ENCODE peak calls at places on chromosomes 6 and 20, in ten cellular contexts. N, S, P, M, U, K, V, F, Y and B are unnamed samples.

GRCh38 chr6:25166955-25167753 is 112.0 kb upstream of the CARMIL1 start:
- DNase-seq in U (no peak), M (no peak), K (no peak), N (no peak), P (no peak), S (no peak), F (no peak), V (no peak), Y (no peak), B (no peak)

GRCh38 chr6:18308070-18308735 is 43.9 kb upstream of the DEK start:
- DNase-seq in M (no peak), N (no peak), P (no peak), K (no peak), F (no peak), U (no peak), V (no peak), S (no peak), Y (no peak), B (no peak)

GRCh38 chr6:52183131-52183530 is 3.0 kb upstream of the IL17A start:
- DNase-seq in M (no peak), P (no peak), V (no peak), S (no peak), K (no peak), Y (no peak), N (no peak), F (no peak), U (no peak), B (no peak)

GRCh38 chr6:28814032-28814976 is 109.5 kb downstream of the TRIM27 start:
- DNase-seq in N (no peak), V (no peak), M (no peak), S (peak; percentile 58), U (peak; percentile 77), Y (no peak), F (no peak), P (no peak), K (no peak), B (no peak)

GRCh38 chr6:133671376-133671775 is 217.5 kb upstream of the TCF21 start:
- DNase-seq in V (no peak), S (no peak), K (no peak), N (no peak), U (no peak), Y (no peak), F (no peak), P (no peak), M (no peak), B (no peak)

GRCh38 chr6:143125455-143125854 is 64.8 kb downstream of the AIG1 start:
- DNase-seq in S (peak; percentile 30), F (no peak), K (no peak), U (no peak), P (no peak), Y (no peak), V (no peak), N (no peak), M (no peak), B (no peak)

GRCh38 chr20:46677608-46678007 is 11.6 kb downstream of the TP53RK start:
- DNase-seq in K (no peak), M (no peak), N (no peak), S (no peak), F (no peak), V (no peak), P (no peak), U (no peak), Y (no peak), B (no peak)

GRCh38 chr6:5653801-5654200 is 352.9 kb downstream of the NRN1 start:
- DNase-seq in V (no peak), S (no peak), U (no peak), M (no peak), Y (no peak), N (no peak), K (no peak), F (no peak), P (no peak), B (no peak)

GRCh38 chr20:57659131-57659788 is 39.0 kb upstream of the ZBP1 start:
- DNase-seq in P (no peak), K (no peak), V (no peak), S (no peak), Y (peak; percentile 52), U (peak; percentile 34), N (peak; percentile 67), F (peak; percentile 18), M (peak; percentile 16), B (no peak)

GRCh38 chr6:39958947-39959346 is 24.7 kb upstream of the MOCS1 start:
- DNase-seq in K (no peak), F (no peak), Y (no peak), V (no peak), P (no peak), S (no peak), N (no peak), U (no peak), M (no peak), B (no peak)

GRCh38 chr6:11397622-11398450 is 139.7 kb upstream of the TMEM170B start:
- DNase-seq in F (no peak), K (no peak), P (no peak), M (no peak), S (no peak), N (no peak), Y (no peak), V (no peak), U (no peak), B (no peak)

GRCh38 chr6:163416380-163416629 is 1.8 kb downstream of the QKI start:
- DNase-seq in N (no peak), M (no peak), Y (no peak), K (no peak), F (no peak), U (no peak), S (peak; percentile 25), V (no peak), P (no peak), B (no peak)

GRCh38 chr6:40160826-40161225 is 226.6 kb upstream of the MOCS1 start:
- DNase-seq in Y (no peak), S (peak; percentile 47), F (no peak), V (no peak), U (no peak), M (no peak), P (no peak), K (no peak), N (no peak), B (no peak)

GRCh38 chr6:36852481-36853147 is 13.4 kb upstream of the CPNE5 start:
- DNase-seq in M (no peak), F (no peak), V (no peak), P (no peak), U (peak; percentile 59), Y (no peak), S (peak; percentile 21), K (peak; percentile 56), N (no peak), B (no peak)

GRCh38 chr6:140713495-140713894 is 1339.0 kb upstream of the CITED2 start:
- DNase-seq in Y (no peak), U (no peak), S (no peak), N (no peak), K (no peak), V (no peak), F (no peak), M (no peak), P (no peak), B (no peak)

GRCh38 chr6:138728672-138729071 is 44.9 kb upstream of the CCDC28A start:
- DNase-seq in K (no peak), M (no peak), N (no peak), P (no peak), U (no peak), F (no peak), V (no peak), S (no peak), Y (no peak), B (no peak)

GRCh38 chr6:36599791-36600209 is 5.6 kb downstream of the SRSF3 start:
- DNase-seq in K (peak; percentile 45), Y (peak; percentile 70), N (peak; percentile 78), V (peak; percentile 58), F (peak; percentile 63), P (no peak), S (peak; percentile 63), U (peak; percentile 91), M (no peak), B (no peak)

GRCh38 chr20:59777814-59778575 is 155.4 kb downstream of the SYCP2 start:
- DNase-seq in F (peak; percentile 20), M (peak; percentile 9), N (no peak), K (no peak), P (no peak), V (no peak), S (no peak), U (peak; percentile 27), Y (no peak), B (no peak)
- H3K27ac ChIP-seq in F (no peak overlapping the region), M (no peak overlapping the region), N (no peak overlapping the region), K (no peak overlapping the region), P (no peak overlapping the region), V (no peak overlapping the region), S (no peak overlapping the region), U (no peak overlapping the region), Y (no peak overlapping the region), B (no peak overlapping the region)

GRCh38 chr6:128504003-128504654 is 16.3 kb downstream of the PTPRK start:
- DNase-seq in F (no peak), Y (no peak), S (no peak), N (no peak), M (no peak), U (no peak), P (no peak), K (no peak), V (no peak), B (no peak)
- H3K4me1 ChIP-seq in F (peaks cover 86% of the 10 kb centered on the region), Y (peaks cover 20% of the 10 kb centered on the region), S (peaks cover 46% of the 10 kb centered on the region), N (no peaks in the 10 kb centered on the region), M (peaks cover 22% of the 10 kb centered on the region), U (peaks cover 11% of the 10 kb centered on the region), P (no peaks in the 10 kb centered on the region), K (peaks cover 6% of the 10 kb centered on the region), V (no peaks in the 10 kb centered on the region), B (no peaks in the 10 kb centered on the region)

DNA sequence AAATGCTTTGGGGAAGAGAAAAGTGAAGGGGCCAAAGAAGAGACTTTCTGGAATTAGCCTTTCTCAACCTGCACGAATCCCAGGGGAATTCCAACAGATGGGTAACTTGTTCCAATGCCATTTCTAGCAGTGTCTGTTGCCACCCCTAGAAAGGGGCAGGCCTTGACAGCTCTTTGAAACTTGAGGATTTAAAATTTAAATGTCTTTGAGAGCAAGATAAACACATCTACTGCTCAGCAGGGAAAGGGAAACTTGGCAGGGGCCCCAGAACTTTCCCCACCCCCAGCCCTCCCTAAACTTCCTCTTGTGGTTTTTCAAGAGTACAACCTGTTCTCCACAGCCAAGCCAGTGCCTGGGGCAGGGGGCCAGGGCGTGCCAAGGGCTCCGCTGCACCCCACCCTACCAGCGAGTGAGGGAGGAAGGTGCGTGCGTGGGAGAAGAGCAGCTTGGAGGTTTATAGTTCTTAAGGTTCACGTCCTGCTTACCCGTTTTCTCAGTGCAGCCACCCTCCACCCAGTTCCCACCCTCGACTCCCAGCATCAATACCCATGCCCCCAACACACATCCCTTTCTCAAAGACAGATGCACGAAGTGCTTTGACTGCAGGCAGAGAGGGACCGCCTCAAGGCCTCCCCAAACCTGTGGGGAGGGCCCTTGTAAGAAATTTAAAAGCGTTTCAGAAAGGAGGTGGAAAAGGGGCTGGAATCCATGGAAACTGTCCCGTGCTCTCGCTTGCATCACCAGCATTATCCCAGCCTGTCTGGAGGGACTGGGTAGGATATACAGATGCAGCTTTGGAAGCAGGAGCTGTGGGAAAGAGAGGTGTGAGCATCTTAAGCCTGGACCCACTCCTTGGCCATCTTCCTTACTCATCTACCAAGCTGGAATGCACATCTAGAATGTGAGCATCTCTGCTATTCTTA is 4.5 kb upstream of the TAF8 start:
- DNase-seq in K (peak; percentile 87), V (peak; percentile 93), F (peak; percentile 98), N (peak; percentile 99), P (no peak), U (peak; percentile 87), S (peak; percentile 88), M (peak; percentile 91), Y (peak; percentile 97), B (no peak)
- H3K27ac ChIP-seq in K (peak overlapping the region; percentile 39), V (peak overlapping the region; percentile 13), F (peak overlapping the region; percentile 95), N (peak overlapping the region; percentile 94), P (no peak overlapping the region), U (no peak overlapping the region), S (no peak overlapping the region), M (peak overlapping the region; percentile 72), Y (peak overlapping the region; percentile 96), B (no peak overlapping the region)

GRCh38 chr6:42786525-42786985 is 4.7 kb downstream of the BICRAL start:
- DNase-seq in N (no peak), K (no peak), S (no peak), V (no peak), Y (no peak), M (no peak), U (no peak), F (no peak), P (no peak), B (no peak)
- H3K4me1 ChIP-seq in N (peaks cover 75% of the 10 kb centered on the region), K (peaks cover 60% of the 10 kb centered on the region), S (peaks cover 31% of the 10 kb centered on the region), V (peaks cover 65% of the 10 kb centered on the region), Y (peaks cover 53% of the 10 kb centered on the region), M (peaks cover 5% of the 10 kb centered on the region), U (peaks cover 1% of the 10 kb centered on the region), F (peaks cover 71% of the 10 kb centered on the region), P (peaks cover 2% of the 10 kb centered on the region), B (peaks cover 3% of the 10 kb centered on the region)